ENCODE peak calls at places on chromosomes 5 and 9, in ten cellular contexts. Y is NCI-H2081, V is T-helper 9 cell, X is EL, W is DMS153, T is AG08395, U is HS-5, H is heart left ventricle, L is activated T-cell treated with anti-CD3 and anti-CD28 coated beads for 4 hours, A is adipocyte. D is an unnamed sample.
A peak's percentile ranks its signal among the peaks of the same experiment; 100 is the strongest.

GRCh38 chr5:136018814-136019777 is 9.7 kb upstream of the TGFBI start:
- DNase-seq in V (no peak), X (peak; percentile 99), T (peak; percentile 77), Y (no peak), H (peak; percentile 54), W (no peak), U (peak; percentile 95), A (peak; percentile 97), L (no peak), D (peak; percentile 29)

GRCh38 chr5:96096724-96097123 is 135.1 kb upstream of the ELL2 start:
- DNase-seq in X (peak; percentile 44), U (no peak), T (peak; percentile 32), L (no peak), H (no peak), W (no peak), V (no peak), A (no peak), Y (no peak), D (no peak)

GRCh38 chr9:120927125-120928014 is 774 bp upstream of the TRAF1 start:
- DNase-seq in X (no peak), A (no peak), U (no peak), Y (no peak), T (no peak), L (no peak), W (no peak), V (no peak), H (no peak), D (no peak)

GRCh38 chr5:140480310-140481014 is 67.0 kb upstream of the EIF4EBP3 start:
- DNase-seq in A (peak; percentile 56), Y (no peak), H (no peak), U (no peak), L (no peak), W (no peak), V (no peak), T (peak; percentile 4), X (peak; percentile 32), D (no peak)

GRCh38 chr5:7325975-7326911 is 69.7 kb upstream of the ADCY2 start:
- DNase-seq in T (peak; percentile 27), V (no peak), Y (no peak), A (no peak), L (no peak), U (no peak), H (no peak), W (no peak), X (no peak), D (no peak)

GRCh38 chr5:103424008-103424407 is 138.6 kb downstream of the NUDT12 start:
- DNase-seq in Y (no peak), H (no peak), W (no peak), A (peak; percentile 91), V (no peak), T (no peak), L (no peak), U (no peak), X (peak; percentile 72), D (no peak)

GRCh38 chr5:53482717-53483638 is 2.5 kb downstream of the FST start:
- DNase-seq in H (peak; percentile 45), W (no peak), T (peak; percentile 12), L (no peak), Y (no peak), X (peak; percentile 35), U (no peak), V (no peak), A (peak; percentile 52), D (no peak)

GRCh38 chr9:72140582-72140981 is 8.7 kb upstream of the GDA start:
- DNase-seq in L (no peak), A (no peak), H (no peak), X (no peak), V (no peak), T (no peak), Y (no peak), W (no peak), U (no peak), D (no peak)

GRCh38 chr9:109258619-109259321 is 62.1 kb downstream of the EPB41L4B start:
- DNase-seq in A (no peak), W (no peak), X (no peak), Y (peak; percentile 32), T (no peak), U (no peak), H (no peak), L (no peak), V (no peak), D (no peak)

GRCh38 chr5:148912714-148913398 is 86.4 kb downstream of the ADRB2 start:
- DNase-seq in A (peak; percentile 89), L (no peak), H (no peak), V (no peak), W (no peak), Y (no peak), X (peak; percentile 100), T (peak; percentile 96), U (peak; percentile 97), D (no peak)

GRCh38 chr5:82986404-82986803 is 90.8 kb downstream of the TMEM167A start:
- DNase-seq in L (no peak), U (no peak), T (no peak), X (no peak), Y (peak; percentile 41), W (no peak), V (no peak), A (no peak), H (no peak), D (no peak)

GRCh38 chr5:38483788-38484398 is 72.6 kb downstream of the LIFR start:
- DNase-seq in T (no peak), H (no peak), V (no peak), U (no peak), W (no peak), X (no peak), A (no peak), L (no peak), Y (no peak), D (no peak)

GRCh38 chr9:306907-307306 is 92.2 kb downstream of the DOCK8 start:
- DNase-seq in V (peak; percentile 15), U (no peak), Y (no peak), W (no peak), X (no peak), L (peak; percentile 35), A (no peak), T (no peak), H (no peak), D (peak; percentile 46)

GRCh38 chr9:88777498-88778312 is 213.6 kb upstream of the S1PR3 start:
- DNase-seq in U (no peak), X (peak; percentile 67), H (peak; percentile 79), Y (no peak), W (no peak), A (no peak), V (no peak), T (no peak), L (no peak), D (no peak)

GRCh38 chr5:107011530-107012115 is 659.1 kb downstream of the EFNA5 start:
- DNase-seq in L (no peak), W (no peak), A (no peak), T (no peak), H (no peak), V (no peak), X (no peak), U (no peak), Y (no peak), D (no peak)

GRCh38 chr9:134434896-134435506 is 108.7 kb downstream of the RXRA start:
- DNase-seq in U (peak; percentile 33), X (peak; percentile 95), L (no peak), A (peak; percentile 98), H (peak; percentile 96), W (peak; percentile 96), Y (peak; percentile 58), T (peak; percentile 96), V (no peak), D (no peak)

GRCh38 chr9:110049699-110050450 is 158.1 kb downstream of the C9orf152 start:
- DNase-seq in H (peak; percentile 44), Y (peak; percentile 16), A (peak; percentile 65), X (peak; percentile 53), V (peak; percentile 2), T (no peak), L (no peak), U (no peak), W (no peak), D (no peak)

GRCh38 chr9:88915916-88916315 is 75.4 kb upstream of the S1PR3 start:
- DNase-seq in Y (no peak), A (no peak), U (no peak), L (no peak), W (peak; percentile 78), V (no peak), T (no peak), X (no peak), H (no peak), D (no peak)

GRCh38 chr5:133944263-133945230 is 23.9 kb downstream of the C5orf15 start:
- DNase-seq in U (no peak), T (peak; percentile 49), V (no peak), X (peak; percentile 56), A (peak; percentile 42), W (peak; percentile 4), L (peak; percentile 14), H (peak; percentile 41), Y (peak; percentile 53), D (peak; percentile 77)

GRCh38 chr9:126499911-126500599 is 113.7 kb upstream of the LMX1B start:
- DNase-seq in U (no peak), X (no peak), T (no peak), L (no peak), A (no peak), W (no peak), Y (no peak), H (no peak), V (no peak), D (no peak)

GRCh38 chr5:134503937-134504437 is 21.5 kb upstream of the JADE2 start:
- DNase-seq in L (no peak), A (peak; percentile 10), V (no peak), X (peak; percentile 25), Y (no peak), H (no peak), U (no peak), T (peak; percentile 13), W (no peak), D (no peak)

GRCh38 chr9:124658165-124659017 is 112.7 kb downstream of the NR6A1 start:
- DNase-seq in U (peak; percentile 85), T (peak; percentile 89), X (peak; percentile 97), W (peak; percentile 93), Y (peak; percentile 91), H (peak; percentile 85), L (peak; percentile 4), A (peak; percentile 97), V (no peak), D (peak; percentile 54)

GRCh38 chr5:1161108-1161831 is 40.1 kb upstream of the SLC6A19 start:
- DNase-seq in V (no peak), A (no peak), W (peak; percentile 74), T (no peak), H (no peak), X (no peak), L (no peak), Y (peak; percentile 65), U (no peak), D (peak; percentile 24)

GRCh38 chr9:93246526-93246925 is 62.6 kb downstream of the WNK2 start:
- DNase-seq in T (no peak), W (no peak), X (no peak), V (no peak), Y (no peak), H (no peak), U (no peak), L (no peak), A (no peak), D (no peak)

GRCh38 chr9:103904242-103904641 is 189.9 kb upstream of the SMC2 start:
- DNase-seq in H (no peak), V (no peak), U (no peak), L (no peak), Y (no peak), X (no peak), T (no peak), W (no peak), A (no peak), D (no peak)

GRCh38 chr5:95533106-95533505 is 21.7 kb downstream of the SKIC3 start:
- DNase-seq in T (no peak), Y (no peak), L (no peak), U (no peak), A (peak; percentile 57), X (no peak), H (no peak), V (no peak), W (no peak), D (no peak)

GRCh38 chr9:136949239-136949816 is 2.7 kb upstream of the LCN12 start:
- DNase-seq in T (no peak), H (no peak), X (no peak), L (no peak), Y (no peak), W (no peak), A (no peak), U (no peak), V (no peak), D (no peak)

GRCh38 chr5:126483156-126483555 is 59.9 kb downstream of the GRAMD2B start:
- DNase-seq in X (no peak), L (no peak), A (peak; percentile 69), H (no peak), V (no peak), Y (no peak), T (no peak), W (peak; percentile 10), U (no peak), D (no peak)